ENCODE peak calls at places on chromosomes 1 and 21, in five cellular contexts. V is A549, F is sigmoid colon, L is K562, B is transverse colon. H is an unnamed sample.

GRCh38 chr21:28657576-28657975 is 335.1 kb downstream of the LTN1 start:
- DNase-seq in L (no peak), V (no peak), B (no peak), F (no peak), H (no peak)

GRCh38 chr1:208782186-208782585 is 538.0 kb upstream of the PLXNA2 start:
- DNase-seq in L (no peak), B (no peak), F (no peak), V (no peak), H (no peak)

GRCh38 chr1:53371121-53371666 is 43.3 kb upstream of the LRP8 start:
- DNase-seq in L (no peak), V (no peak), F (no peak), B (no peak), H (peak; percentile 13)

GRCh38 chr1:84689514-84690396 is 506 bp downstream of the SSX2IP start:
- DNase-seq in B (peak; percentile 56), V (peak; percentile 39), L (peak; percentile 37), F (peak; percentile 86), H (peak; percentile 42)

GRCh38 chr1:22816803-22817202 is 106.2 kb downstream of the EPHB2 start:
- DNase-seq in L (no peak), V (no peak), B (no peak), F (no peak), H (no peak)

GRCh38 chr1:44707112-44707881 is 23.7 kb downstream of the RNU5D-1 start:
- DNase-seq in V (peak; percentile 70), F (no peak), L (no peak), B (no peak), H (no peak)

GRCh38 chr21:42286416-42286815 is 28.8 kb downstream of the TFF3 start:
- DNase-seq in B (no peak), F (no peak), V (no peak), L (no peak), H (no peak)

GRCh38 chr1:117654485-117655219 is 48.8 kb downstream of the TENT5C start:
- DNase-seq in F (no peak), B (no peak), L (no peak), V (no peak), H (no peak)

GRCh38 chr1:107689733-107690132 is 275.2 kb downstream of the VAV3 start:
- DNase-seq in F (no peak), B (no peak), V (no peak), L (no peak), H (no peak)

GRCh38 chr1:152034654-152035405 is 2.0 kb downstream of the S100A11 start:
- DNase-seq in V (peak; percentile 86), L (peak; percentile 87), F (no peak), B (peak; percentile 72), H (peak; percentile 67)

GRCh38 chr1:152035406-152036315 is 1.1 kb downstream of the S100A11 start:
- DNase-seq in L (peak; percentile 52), B (peak; percentile 48), V (peak; percentile 42), F (no peak), H (no peak)

GRCh38 chr1:152034324-152034653 is 2.5 kb downstream of the S100A11 start:
- DNase-seq in V (no peak), L (no peak), B (no peak), F (no peak), H (no peak)

GRCh38 chr1:152037920-152038658 is 1.3 kb upstream of the S100A11 start:
- DNase-seq in L (no peak), V (no peak), F (no peak), B (no peak), H (no peak)

DNA sequence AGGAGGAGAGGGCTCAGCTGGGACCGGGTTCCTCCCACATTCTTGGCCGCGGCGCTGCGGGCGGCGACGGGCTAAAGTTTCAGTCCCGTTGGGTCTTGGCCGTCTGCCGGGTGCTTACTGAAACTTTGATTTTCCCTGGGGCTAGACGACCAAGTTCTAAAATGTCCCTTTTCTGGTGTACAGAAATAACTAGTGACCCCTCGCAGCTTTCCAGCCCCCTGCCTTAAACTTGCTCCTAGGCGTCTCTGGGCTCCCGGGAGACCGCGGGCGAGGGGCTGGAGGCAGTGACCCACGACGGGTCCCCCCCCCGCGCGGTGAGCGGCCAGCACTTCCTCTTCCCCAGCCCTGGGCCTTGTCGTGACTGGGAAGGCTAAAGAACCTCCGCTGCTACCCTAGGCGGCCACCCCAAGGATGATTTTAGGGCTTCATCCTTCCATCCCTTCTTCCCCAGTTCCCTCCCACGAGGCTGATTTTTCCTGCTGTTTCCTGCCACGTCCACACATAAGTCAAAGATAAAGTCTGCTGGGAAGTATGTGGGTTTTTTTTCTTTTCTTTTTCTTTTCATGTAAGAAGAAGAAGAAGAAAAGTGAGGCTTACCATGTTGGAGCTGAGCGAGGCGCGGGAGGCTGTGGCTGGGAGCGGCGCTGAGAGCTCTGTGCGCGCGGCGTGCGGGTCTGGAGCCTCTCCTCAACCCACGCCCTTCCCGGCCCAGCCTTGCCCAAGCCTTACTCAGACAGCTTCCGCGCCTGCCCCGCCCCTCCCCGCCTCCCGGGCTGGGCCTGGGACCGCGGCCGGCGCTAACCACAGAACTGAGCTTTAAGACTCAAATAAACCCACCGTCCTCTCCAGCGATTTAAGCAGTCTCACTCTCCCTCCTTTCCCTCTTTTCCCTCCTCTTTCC is at the start of gene S100A11:
- DNase-seq in L (peak; percentile 88), F (peak; percentile 95), B (peak; percentile 94), V (peak; percentile 88), H (peak; percentile 97)
- TF ChIP-seq POLR2A in L (peak; percentile 92), F (peak; percentile 69), B (peak; percentile 96), V (peak; percentile 98), H (peak; percentile 90)

GRCh38 chr1:15835741-15836510 is 11.6 kb upstream of the SPEN start:
- DNase-seq in B (peak; percentile 100), F (peak; percentile 100), V (peak; percentile 98), L (peak; percentile 96), H (peak; percentile 99)
- TF ChIP-seq EP300 in B (no peak), F (no peak), V (no peak), L (peak; percentile 33), H (no peak)

DNA sequence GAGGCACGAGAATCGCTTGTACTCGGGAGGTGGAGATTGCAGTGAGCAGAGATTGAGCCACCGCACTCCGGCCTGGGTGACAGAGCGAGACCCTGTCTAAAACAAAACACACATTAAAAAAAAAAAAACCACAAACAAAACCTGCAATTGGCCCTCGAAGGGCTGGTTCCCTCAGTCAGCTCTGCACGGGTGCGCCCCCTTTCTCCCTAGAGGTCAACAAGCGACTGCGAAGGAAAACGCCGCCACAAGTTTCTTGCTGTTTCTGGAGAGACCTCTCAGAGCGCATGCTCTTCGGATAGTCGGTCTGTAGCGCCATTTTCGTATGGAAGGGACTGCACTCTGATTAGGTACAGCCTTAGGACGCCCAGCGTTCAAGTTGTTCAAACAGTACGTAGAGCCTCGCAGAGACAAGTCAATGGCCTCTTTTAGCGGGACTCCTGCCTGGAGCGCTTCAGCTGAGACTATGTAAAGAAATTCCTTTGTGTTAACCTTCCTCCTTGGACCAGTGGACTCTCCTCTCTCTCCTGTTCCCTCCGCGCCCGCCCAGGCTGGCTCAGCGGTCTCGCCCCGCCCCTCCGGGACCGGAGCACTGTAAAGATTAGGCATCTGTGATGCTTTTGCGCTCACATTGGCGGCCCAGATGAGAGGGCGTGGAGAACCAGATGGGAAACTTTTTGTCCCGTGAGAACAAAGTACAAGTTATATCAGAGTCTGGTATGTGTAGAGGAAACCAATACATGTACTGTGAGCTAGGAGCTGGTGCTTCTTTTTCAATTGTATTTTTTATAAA is 1.0 kb upstream of the CDC14A start:
- DNase-seq in B (peak; percentile 95), L (peak; percentile 90), V (peak; percentile 95), F (peak; percentile 90), H (peak; percentile 89)
- TF ChIP-seq POLR2A in B (peak; percentile 72), L (peak; percentile 96), V (peak; percentile 45), F (peak; percentile 15), H (no peak)

DNA sequence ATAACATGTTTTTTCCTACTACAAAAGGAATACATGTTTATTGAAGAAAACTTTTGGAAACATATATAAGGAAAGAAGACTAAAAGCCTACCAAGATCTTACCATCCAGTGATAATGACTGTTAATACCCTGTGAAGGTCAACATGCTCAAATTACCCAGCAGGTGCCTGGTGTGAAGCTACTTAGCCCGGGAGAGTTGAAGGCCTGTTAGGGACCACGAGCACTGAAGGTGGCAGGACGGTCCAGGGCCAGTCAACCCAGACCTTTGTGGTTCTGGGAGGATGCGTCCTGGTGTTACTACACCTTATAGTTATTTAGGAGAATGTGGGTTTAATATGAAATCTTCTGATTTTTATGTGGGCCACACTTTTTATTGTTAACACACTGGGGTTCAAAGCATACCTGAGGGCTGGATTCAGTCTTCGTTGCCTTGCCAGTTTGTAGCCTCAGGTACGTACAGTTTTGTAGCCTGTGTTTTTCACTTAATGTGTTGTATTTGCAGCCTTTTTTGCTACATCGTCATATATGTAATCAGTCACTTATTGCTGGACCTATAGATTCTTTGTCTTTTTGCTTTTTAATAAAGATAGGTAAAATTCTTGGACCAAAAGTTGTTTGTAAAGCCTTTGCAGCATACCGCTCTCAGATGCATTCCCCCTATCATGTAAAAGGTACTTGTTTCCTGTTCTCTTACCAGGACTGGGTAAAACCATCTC is 9.8 kb downstream of the ITSN1 start:
- DNase-seq in L (no peak), F (no peak), V (no peak), B (no peak), H (no peak)
- TF ChIP-seq EP300 in L (no peak), F (no peak), V (no peak), B (no peak), H (no peak)

DNA sequence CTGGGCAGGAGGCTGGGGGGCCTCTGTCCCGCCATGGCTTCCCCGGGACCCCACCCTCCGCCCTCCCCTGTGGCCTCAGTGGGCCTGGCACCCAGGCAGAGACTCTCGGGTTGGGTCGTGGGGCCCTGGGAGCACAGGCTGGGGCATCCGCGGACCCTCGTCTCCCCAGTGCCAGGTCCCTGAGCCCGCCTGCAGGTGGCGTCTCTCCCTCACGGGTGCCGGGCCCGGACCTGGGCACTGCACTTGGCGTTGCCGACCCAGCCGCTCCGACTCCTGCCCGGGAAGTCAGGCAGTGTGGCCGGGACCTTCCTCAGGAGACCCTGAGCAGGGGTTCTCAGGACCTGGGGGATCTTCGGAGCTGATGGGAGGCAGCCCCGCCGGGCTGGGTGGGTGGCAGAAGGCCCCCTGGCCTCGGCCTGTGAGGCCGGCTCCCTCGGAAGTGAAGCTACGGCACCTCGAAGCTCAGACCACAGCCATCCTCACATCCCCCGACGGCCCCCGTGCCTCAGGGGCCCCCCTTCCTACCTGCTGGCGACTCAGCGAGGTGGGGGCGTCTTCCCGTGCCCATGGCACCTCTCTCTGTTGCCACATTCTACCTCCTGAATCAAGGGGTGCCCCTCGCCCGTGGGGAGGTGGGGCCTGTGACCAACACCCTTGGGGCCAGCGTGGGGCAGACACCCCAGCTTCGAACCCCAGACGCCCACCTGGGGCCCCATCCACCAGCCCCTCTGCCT is 6.4 kb upstream of the C1orf159 start:
- DNase-seq in L (peak; percentile 81), V (peak; percentile 58), F (peak; percentile 90), B (peak; percentile 90), H (peak; percentile 94)
- TF ChIP-seq POLR2A in L (no peak), V (no peak), F (no peak), B (no peak), H (no peak)

H was measured in upper lobe of left lung.